ENCODE peak calls at places on chromosome 15, in four cellular contexts. One of them, this sample, is unnamed.

GRCh38 chr15:23566070-23567050 is 886 bp downstream of the MKRN3 start:
- DNase-seq in adrenal gland: no peak
- DNase-seq in GM12892: no peak
- DNase-seq in transverse colon: no peak
- DNase-seq in this sample: peak; percentile 7

GRCh38 chr15:25910832-25911231 is 47.7 kb upstream of the ATP10A start:
- DNase-seq in adrenal gland: no peak
- DNase-seq in GM12892: no peak
- DNase-seq in transverse colon: no peak
- DNase-seq in this sample: no peak

GRCh38 chr15:34084086-34084485 is 17.6 kb downstream of the EMC7 start:
- DNase-seq in adrenal gland: peak; percentile 39
- DNase-seq in GM12892: no peak
- DNase-seq in transverse colon: peak; percentile 53
- DNase-seq in this sample: peak; percentile 15

GRCh38 chr15:98649621-98649995 is 1.3 kb downstream of the IGF1R start:
- DNase-seq in adrenal gland: no peak
- DNase-seq in GM12892: no peak
- DNase-seq in transverse colon: peak; percentile 52
- DNase-seq in this sample: no peak

GRCh38 chr15:95326689-95327525 is 1003.6 kb upstream of the NR2F2 start:
- DNase-seq in adrenal gland: peak; percentile 24
- DNase-seq in GM12892: no peak
- DNase-seq in transverse colon: no peak
- DNase-seq in this sample: no peak

GRCh38 chr15:58521293-58521991 is 89.7 kb downstream of the LIPC start:
- DNase-seq in adrenal gland: peak; percentile 33
- DNase-seq in GM12892: no peak
- DNase-seq in transverse colon: no peak
- DNase-seq in this sample: peak; percentile 16

GRCh38 chr15:70121656-70122297 is 24.1 kb upstream of the TLE3 start:
- DNase-seq in adrenal gland: peak; percentile 81
- DNase-seq in GM12892: no peak
- DNase-seq in transverse colon: peak; percentile 51
- DNase-seq in this sample: no peak

GRCh38 chr15:97168704-97169475 is 791.6 kb upstream of the ARRDC4 start:
- DNase-seq in adrenal gland: no peak
- DNase-seq in GM12892: no peak
- DNase-seq in transverse colon: no peak
- DNase-seq in this sample: no peak

GRCh38 chr15:89003865-89004725 is 84.2 kb upstream of the ABHD2 start:
- DNase-seq in adrenal gland: peak; percentile 25
- DNase-seq in GM12892: no peak
- DNase-seq in transverse colon: no peak
- DNase-seq in this sample: no peak

GRCh38 chr15:88174571-88174970 is 82.0 kb downstream of the NTRK3 start:
- DNase-seq in adrenal gland: no peak
- DNase-seq in GM12892: no peak
- DNase-seq in transverse colon: no peak
- DNase-seq in this sample: no peak

GRCh38 chr15:29670945-29671307 is 151.3 kb downstream of the TJP1 start:
- DNase-seq in adrenal gland: no peak
- DNase-seq in GM12892: no peak
- DNase-seq in transverse colon: peak; percentile 82
- DNase-seq in this sample: peak; percentile 73

GRCh38 chr15:56249080-56249479 is 5.4 kb upstream of the RFX7 start:
- DNase-seq in adrenal gland: no peak
- DNase-seq in GM12892: no peak
- DNase-seq in transverse colon: peak; percentile 13
- DNase-seq in this sample: no peak

GRCh38 chr15:79837846-79838245 is 59.0 kb downstream of the MTHFS start:
- DNase-seq in adrenal gland: no peak
- DNase-seq in GM12892: no peak
- DNase-seq in transverse colon: no peak
- DNase-seq in this sample: no peak

GRCh38 chr15:38216763-38217162 is 35.9 kb upstream of the SPRED1 start:
- DNase-seq in adrenal gland: no peak
- DNase-seq in GM12892: no peak
- DNase-seq in transverse colon: no peak
- DNase-seq in this sample: no peak

GRCh38 chr15:75836953-75837321 is 6.3 kb upstream of the UBE2Q2 start:
- DNase-seq in adrenal gland: no peak
- DNase-seq in GM12892: peak; percentile 31
- DNase-seq in transverse colon: no peak
- DNase-seq in this sample: peak; percentile 47

GRCh38 chr15:63190993-63191392 is 1.6 kb downstream of the RAB8B start:
- DNase-seq in adrenal gland: no peak
- DNase-seq in GM12892: no peak
- DNase-seq in transverse colon: no peak
- DNase-seq in this sample: no peak

GRCh38 chr15:74400915-74401757 is 32.6 kb downstream of the SEMA7A start:
- DNase-seq in adrenal gland: no peak
- DNase-seq in GM12892: no peak
- DNase-seq in transverse colon: no peak
- DNase-seq in this sample: no peak

GRCh38 chr15:69467636-69468035 is 15.0 kb downstream of the RPLP1 start:
- DNase-seq in adrenal gland: no peak
- DNase-seq in GM12892: no peak
- DNase-seq in transverse colon: peak; percentile 23
- DNase-seq in this sample: no peak

GRCh38 chr15:37131639-37132038 is 31.3 kb upstream of the MEIS2 start:
- DNase-seq in adrenal gland: no peak
- DNase-seq in GM12892: no peak
- DNase-seq in transverse colon: no peak
- DNase-seq in this sample: no peak

GRCh38 chr15:98755781-98756180 is 107.4 kb downstream of the IGF1R start:
- DNase-seq in adrenal gland: no peak
- DNase-seq in GM12892: no peak
- DNase-seq in transverse colon: no peak
- DNase-seq in this sample: no peak

GRCh38 chr15:31207246-31207645 is 105.7 kb upstream of the TRPM1 start:
- DNase-seq in adrenal gland: no peak
- DNase-seq in GM12892: no peak
- DNase-seq in transverse colon: no peak
- DNase-seq in this sample: no peak

GRCh38 chr15:68428431-68428940 is 3.5 kb downstream of the ITGA11 start:
- DNase-seq in adrenal gland: no peak
- DNase-seq in GM12892: no peak
- DNase-seq in transverse colon: no peak
- DNase-seq in this sample: no peak

GRCh38 chr15:55588070-55588817 is at the start of gene PYGO1:
- DNase-seq in adrenal gland: peak; percentile 65
- DNase-seq in GM12892: peak; percentile 46
- DNase-seq in transverse colon: peak; percentile 19
- DNase-seq in this sample: peak; percentile 49

GRCh38 chr15:101810905-101811304 is 1.1 kb upstream of the OR4F15 start:
- DNase-seq in adrenal gland: no peak
- DNase-seq in GM12892: no peak
- DNase-seq in transverse colon: no peak
- DNase-seq in this sample: no peak

GRCh38 chr15:59157398-59157797 is 49.2 kb upstream of the LDHAL6B start:
- DNase-seq in adrenal gland: no peak
- DNase-seq in GM12892: no peak
- DNase-seq in transverse colon: no peak
- DNase-seq in this sample: no peak

GRCh38 chr15:41862515-41863116 is 24.0 kb downstream of the PLA2G4B start:
- DNase-seq in adrenal gland: no peak
- DNase-seq in GM12892: no peak
- DNase-seq in transverse colon: peak; percentile 73
- DNase-seq in this sample: no peak

GRCh38 chr15:61051570-61052031 is 177.5 kb downstream of the RORA start:
- DNase-seq in adrenal gland: peak; percentile 45
- DNase-seq in GM12892: no peak
- DNase-seq in transverse colon: peak; percentile 32
- DNase-seq in this sample: peak; percentile 10

GRCh38 chr15:89192771-89193170 is 28.6 kb downstream of the RLBP1 start:
- DNase-seq in adrenal gland: no peak
- DNase-seq in GM12892: no peak
- DNase-seq in transverse colon: no peak
- DNase-seq in this sample: no peak

GRCh38 chr15:101126618-101127502 is 125.0 kb downstream of the CHSY1 start:
- DNase-seq in adrenal gland: no peak
- DNase-seq in GM12892: no peak
- DNase-seq in transverse colon: no peak
- DNase-seq in this sample: no peak

GRCh38 chr15:75648156-75649000 is 666 bp downstream of the SNX33 start:
- DNase-seq in adrenal gland: peak; percentile 61
- DNase-seq in GM12892: peak; percentile 49
- DNase-seq in transverse colon: peak; percentile 40
- DNase-seq in this sample: no peak

GRCh38 chr15:40097096-40097967 is 11.3 kb downstream of the BMF start:
- DNase-seq in adrenal gland: no peak
- DNase-seq in GM12892: no peak
- DNase-seq in transverse colon: no peak
- DNase-seq in this sample: no peak

GRCh38 chr15:73781038-73781925 is 28.1 kb upstream of the INSYN1 start:
- DNase-seq in adrenal gland: peak; percentile 60
- DNase-seq in GM12892: no peak
- DNase-seq in transverse colon: no peak
- DNase-seq in this sample: no peak

GRCh38 chr15:67947254-67948039 is 106.7 kb upstream of the PIAS1 start:
- DNase-seq in adrenal gland: no peak
- DNase-seq in GM12892: no peak
- DNase-seq in transverse colon: no peak
- DNase-seq in this sample: no peak

GRCh38 chr15:87648278-87648677 is 608.3 kb downstream of the NTRK3 start:
- DNase-seq in adrenal gland: no peak
- DNase-seq in GM12892: no peak
- DNase-seq in transverse colon: no peak
- DNase-seq in this sample: no peak

GRCh38 chr15:99511865-99512632 is 53.7 kb upstream of the MEF2A start:
- DNase-seq in adrenal gland: peak; percentile 35
- DNase-seq in GM12892: no peak
- DNase-seq in transverse colon: no peak
- DNase-seq in this sample: no peak

DNA sequence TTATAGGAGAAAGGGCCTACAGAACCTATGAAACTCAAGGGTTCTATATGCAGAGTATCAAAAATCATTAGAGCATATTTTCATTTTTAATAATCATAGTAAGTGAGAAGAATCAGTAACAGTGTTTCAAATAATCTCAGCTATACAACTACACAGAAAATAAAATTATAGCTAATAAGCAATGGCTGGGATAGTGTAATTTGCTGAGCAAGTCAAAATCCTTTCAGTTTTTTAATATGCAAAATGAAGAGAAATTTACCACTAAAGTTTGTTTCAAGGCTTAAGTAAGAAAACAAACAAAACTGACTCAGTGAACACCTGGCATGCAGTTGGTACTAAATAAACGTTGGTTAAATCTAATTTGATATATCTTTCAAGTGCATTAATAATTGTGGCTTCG is 66.2 kb downstream of the EFL1 start:
- DNase-seq in adrenal gland: no peak
- DNase-seq in GM12892: no peak
- DNase-seq in transverse colon: no peak
- DNase-seq in this sample: no peak
- TF ChIP-seq POLR2A in adrenal gland: no peak
- TF ChIP-seq POLR2A in GM12892: no peak
- TF ChIP-seq POLR2A in transverse colon: no peak
- TF ChIP-seq POLR2A in this sample: no peak

GRCh38 chr15:90869601-90870353 is 1.4 kb downstream of the FURIN start:
- DNase-seq in adrenal gland: peak; percentile 79
- DNase-seq in GM12892: no peak
- DNase-seq in transverse colon: peak; percentile 60
- DNase-seq in this sample: peak; percentile 50
- TF ChIP-seq POLR2A in adrenal gland: no peak
- TF ChIP-seq POLR2A in GM12892: no peak
- TF ChIP-seq POLR2A in transverse colon: no peak
- TF ChIP-seq POLR2A in this sample: no peak

GRCh38 chr15:66580643-66581042 is 14.8 kb upstream of the LCTL start:
- DNase-seq in adrenal gland: no peak
- DNase-seq in GM12892: no peak
- DNase-seq in transverse colon: no peak
- DNase-seq in this sample: no peak
- TF ChIP-seq POLR2A in adrenal gland: no peak
- TF ChIP-seq POLR2A in GM12892: no peak
- TF ChIP-seq POLR2A in transverse colon: no peak
- TF ChIP-seq POLR2A in this sample: no peak

DNA sequence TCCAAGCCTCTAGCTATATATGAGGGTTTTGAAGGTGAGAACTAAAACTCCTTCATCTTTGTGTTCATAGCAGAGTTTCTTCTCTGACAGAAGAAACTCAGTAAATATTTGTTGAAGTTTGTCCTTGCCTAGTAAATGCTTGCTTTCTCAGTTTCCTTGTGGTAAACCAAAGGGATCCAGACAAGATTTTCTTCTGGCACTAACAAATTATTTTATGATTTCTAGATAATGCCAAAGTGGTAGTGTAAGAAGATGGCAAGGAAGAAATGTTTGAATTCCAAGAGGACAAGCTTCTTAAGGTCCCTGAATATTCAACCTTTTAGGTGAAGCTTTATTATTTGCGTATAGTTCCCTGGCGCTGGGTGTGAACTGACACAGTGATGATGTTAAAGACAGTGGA is 14.4 kb downstream of the ARIH1 start:
- DNase-seq in adrenal gland: no peak
- DNase-seq in GM12892: no peak
- DNase-seq in transverse colon: no peak
- DNase-seq in this sample: no peak
- TF ChIP-seq POLR2A in adrenal gland: no peak
- TF ChIP-seq POLR2A in GM12892: no peak
- TF ChIP-seq POLR2A in transverse colon: no peak
- TF ChIP-seq POLR2A in this sample: no peak